ENCODE peak calls at places on chromosome 13, in seven cellular contexts. G is HFFc6, V is T-helper 1 cell, O is A549, X is NCI-H1048, K is NCI-H510A treated with DMSO at 0.1 percent for 48 hours, Z is neuronal stem cell. M is an unnamed sample.

GRCh38 chr13:41061914-41062837 is 867 bp downstream of the WBP4 start:
- DNase-seq in G (peak; percentile 40), V (no peak), O (peak; percentile 36), X (no peak), K (no peak), Z (no peak), M (no peak)

GRCh38 chr13:80134360-80134759 is 206.6 kb downstream of the SPRY2 start:
- DNase-seq in G (no peak), V (no peak), O (no peak), X (no peak), K (no peak), Z (peak; percentile 60), M (no peak)

GRCh38 chr13:99123101-99124045 is 77.3 kb upstream of the UBAC2 start:
- DNase-seq in G (peak; percentile 51), V (no peak), O (no peak), X (no peak), K (no peak), Z (no peak), M (no peak)

GRCh38 chr13:26616126-26616525 is 58.6 kb downstream of the WASF3 start:
- DNase-seq in G (peak; percentile 80), V (no peak), O (no peak), X (no peak), K (no peak), Z (no peak), M (no peak)

GRCh38 chr13:84126671-84127171 is 244.4 kb upstream of the SLITRK1 start:
- DNase-seq in G (no peak), V (no peak), O (no peak), X (no peak), K (peak; percentile 91), Z (no peak), M (no peak)

GRCh38 chr13:22812793-22813192 is 368.0 kb upstream of the SGCG start:
- DNase-seq in G (no peak), V (no peak), O (no peak), X (no peak), K (no peak), Z (no peak), M (no peak)

GRCh38 chr13:96003304-96003703 is 49.9 kb downstream of the UGGT2 start:
- DNase-seq in G (peak; percentile 10), V (no peak), O (no peak), X (no peak), K (no peak), Z (no peak), M (no peak)

GRCh38 chr13:73059460-73060250 is 850 bp downstream of the KLF5 start:
- DNase-seq in G (peak; percentile 5), V (peak; percentile 17), O (no peak), X (no peak), K (no peak), Z (peak; percentile 48), M (no peak)

GRCh38 chr13:33722216-33722900 is 95.6 kb upstream of the RFC3 start:
- DNase-seq in G (no peak), V (no peak), O (no peak), X (no peak), K (no peak), Z (no peak), M (no peak)

GRCh38 chr13:39159393-39159792 is 121.1 kb downstream of the NHLRC3 start:
- DNase-seq in G (no peak), V (no peak), O (no peak), X (no peak), K (peak; percentile 31), Z (no peak), M (no peak)

GRCh38 chr13:80050252-80050651 is 290.7 kb downstream of the SPRY2 start:
- DNase-seq in G (no peak), V (no peak), O (no peak), X (no peak), K (no peak), Z (no peak), M (no peak)

GRCh38 chr13:113785051-113786010 is 26.3 kb downstream of the TMEM255B start:
- DNase-seq in G (peak; percentile 97), V (no peak), O (no peak), X (no peak), K (no peak), Z (no peak), M (no peak)

GRCh38 chr13:101231751-101232428 is 184.4 kb downstream of the NALCN start:
- DNase-seq in G (peak; percentile 29), V (no peak), O (no peak), X (no peak), K (no peak), Z (no peak), M (no peak)

GRCh38 chr13:59422646-59423045 is 741.1 kb downstream of the DIAPH3 start:
- DNase-seq in G (peak; percentile 42), V (no peak), O (no peak), X (no peak), K (no peak), Z (no peak), M (no peak)

GRCh38 chr13:74135306-74136088 is 1.3 kb upstream of the KLF12 start:
- DNase-seq in G (peak; percentile 53), V (peak; percentile 63), O (peak; percentile 33), X (peak; percentile 7), K (peak; percentile 20), Z (peak; percentile 78), M (peak; percentile 84)

GRCh38 chr13:94195715-94196114 is 283.8 kb downstream of the DCT start:
- DNase-seq in G (peak; percentile 92), V (no peak), O (no peak), X (no peak), K (no peak), Z (no peak), M (no peak)

GRCh38 chr13:46716821-46717220 is 80.1 kb downstream of the ESD start:
- DNase-seq in G (no peak), V (no peak), O (no peak), X (no peak), K (no peak), Z (no peak), M (no peak)

GRCh38 chr13:33519561-33520479 is 234.3 kb upstream of the STARD13 start:
- DNase-seq in G (peak; percentile 83), V (no peak), O (no peak), X (no peak), K (no peak), Z (no peak), M (no peak)

M was measured in ascending aorta.